ENCODE peak calls at places on chromosome 13, in six cellular contexts. C is germinal center, L is endodermal cell, Q is GM20000, A is retina, I is HT-29. J is an unnamed sample.
A peak's percentile ranks its signal among the peaks of the same experiment; 100 is the strongest.

GRCh38 chr13:92951273-92951820 is 275.3 kb upstream of the GPC6 start:
- DNase-seq in Q (no peak), C (no peak), A (no peak), I (no peak), L (no peak), J (no peak)

GRCh38 chr13:58097831-58098230 is 466.3 kb downstream of the PCDH17 start:
- DNase-seq in I (no peak), C (no peak), L (no peak), A (no peak), Q (no peak), J (no peak)

GRCh38 chr13:38542601-38543000 is 144.3 kb upstream of the FREM2 start:
- DNase-seq in Q (no peak), I (no peak), L (no peak), A (no peak), C (no peak), J (no peak)

GRCh38 chr13:84677836-84678235 is 795.6 kb upstream of the SLITRK1 start:
- DNase-seq in L (no peak), A (no peak), C (no peak), I (no peak), Q (no peak), J (no peak)

GRCh38 chr13:104253063-104253680 is 1187.0 kb upstream of the SLC10A2 start:
- DNase-seq in A (no peak), I (peak; percentile 37), L (no peak), C (no peak), Q (no peak), J (no peak)

GRCh38 chr13:96020155-96020575 is 33.0 kb downstream of the UGGT2 start:
- DNase-seq in C (peak; percentile 23), A (peak; percentile 49), I (peak; percentile 78), Q (peak; percentile 54), L (peak; percentile 80), J (peak; percentile 45)

GRCh38 chr13:41766439-41766838 is 194.5 kb downstream of the VWA8 start:
- DNase-seq in Q (no peak), L (no peak), I (no peak), A (no peak), C (no peak), J (no peak)

GRCh38 chr13:51324714-51325440 is 14.6 kb upstream of the SERPINE3 start:
- DNase-seq in L (peak; percentile 69), I (no peak), Q (no peak), A (no peak), C (peak; percentile 56), J (no peak)

GRCh38 chr13:88932950-88933349 is 1261.8 kb downstream of the SLITRK5 start:
- DNase-seq in Q (no peak), I (no peak), C (no peak), L (no peak), A (no peak), J (no peak)

GRCh38 chr13:39253774-39254173 is 215.5 kb downstream of the NHLRC3 start:
- DNase-seq in I (no peak), A (no peak), Q (no peak), L (no peak), C (no peak), J (no peak)

GRCh38 chr13:112958127-112958989 is 10.7 kb upstream of the MCF2L start:
- DNase-seq in C (no peak), A (peak; percentile 44), L (peak; percentile 31), I (no peak), Q (no peak), J (no peak)

GRCh38 chr13:39040206-39040605 is 1.9 kb downstream of the NHLRC3 start:
- DNase-seq in Q (no peak), I (no peak), C (no peak), A (no peak), L (no peak), J (no peak)

GRCh38 chr13:49792550-49793324 is at the start of gene KPNA3:
- DNase-seq in Q (peak; percentile 96), L (peak; percentile 97), A (peak; percentile 99), I (peak; percentile 99), C (peak; percentile 96), J (peak; percentile 95)

GRCh38 chr13:34899888-34900287 is 42.2 kb upstream of the NBEA start:
- DNase-seq in L (no peak), A (no peak), Q (no peak), I (no peak), C (no peak), J (no peak)

GRCh38 chr13:27790523-27790922 is 1.8 kb upstream of the GSX1 start:
- DNase-seq in C (no peak), Q (no peak), A (no peak), I (no peak), L (no peak), J (no peak)

GRCh38 chr13:22187329-22187728 is 516.5 kb downstream of the FGF9 start:
- DNase-seq in Q (no peak), I (no peak), C (no peak), L (no peak), A (no peak), J (no peak)

GRCh38 chr13:32022292-32022691 is 9.3 kb upstream of the FRY start:
- DNase-seq in I (peak; percentile 97), C (no peak), L (no peak), Q (no peak), A (peak; percentile 67), J (no peak)

GRCh38 chr13:76882431-76882830 is 3.8 kb downstream of the KCTD12 start:
- DNase-seq in A (no peak), C (no peak), I (no peak), Q (no peak), L (no peak), J (peak; percentile 38)

GRCh38 chr13:108957369-108958012 is 328.1 kb downstream of the MYO16 start:
- DNase-seq in C (no peak), I (peak; percentile 53), L (no peak), A (no peak), Q (no peak), J (no peak)

GRCh38 chr13:114108894-114109293 is 23.5 kb downstream of the RASA3 start:
- DNase-seq in C (no peak), I (no peak), A (no peak), Q (no peak), L (peak; percentile 28), J (no peak)

GRCh38 chr13:41520699-41521630 is 63.6 kb downstream of the RGCC start:
- DNase-seq in Q (no peak), L (no peak), C (no peak), I (no peak), A (no peak), J (no peak)

GRCh38 chr13:93416943-93417342 is 190.3 kb downstream of the GPC6 start:
- DNase-seq in C (no peak), L (no peak), A (no peak), Q (no peak), I (no peak), J (no peak)

J was measured in RPMI8226.